ENCODE peak calls at places on chromosome 7, in five cellular contexts. Q is neural progenitor cell, V is A549, J is heart right ventricle, N is heart left ventricle. A is an unnamed sample. For H3K4me1, the result is how much of the 10 kb centered on the place peaks cover.

GRCh38 chr7:83849135-83849534 is 200.2 kb upstream of the SEMA3E start:
- DNase-seq in Q (no peak), J (no peak), V (no peak), N (no peak), A (no peak)

GRCh38 chr7:27295236-27295635 is 52.6 kb downstream of the EVX1 start:
- DNase-seq in N (no peak), J (no peak), V (no peak), Q (no peak), A (no peak)

GRCh38 chr7:139635521-139636240 is 112.2 kb downstream of the CLEC2L start:
- DNase-seq in N (no peak), J (no peak), Q (peak), V (no peak), A (no peak)

GRCh38 chr7:33423646-33424020 is 294.3 kb downstream of the BBS9 start:
- DNase-seq in J (no peak), V (peak), Q (peak), N (no peak), A (no peak)

GRCh38 chr7:82294258-82294855 is 149.2 kb downstream of the CACNA2D1 start:
- DNase-seq in J (no peak), N (no peak), Q (no peak), V (no peak), A (no peak)

GRCh38 chr7:130672146-130672545 is 3.6 kb upstream of the COPG2 start:
- DNase-seq in V (no peak), N (no peak), Q (no peak), J (no peak), A (no peak)

GRCh38 chr7:107661081-107661864 is 645 bp downstream of the SLC26A4 start:
- DNase-seq in Q (peak), J (peak), N (peak), V (no peak), A (peak)

GRCh38 chr7:81190997-81191747 is 272.3 kb upstream of the SEMA3C start:
- DNase-seq in N (peak), V (peak), Q (no peak), J (no peak), A (no peak)

GRCh38 chr7:116671681-116672595 is at the start of gene MET:
- DNase-seq in Q (peak), J (peak), V (peak), N (peak), A (peak)

GRCh38 chr7:158324397-158325360 is 262.9 kb downstream of the PTPRN2 start:
- DNase-seq in N (no peak), Q (no peak), J (no peak), V (no peak), A (no peak)

GRCh38 chr7:2967238-2967637 is 76.4 kb downstream of the CARD11 start:
- DNase-seq in N (no peak), J (no peak), Q (no peak), V (no peak), A (no peak)

DNA sequence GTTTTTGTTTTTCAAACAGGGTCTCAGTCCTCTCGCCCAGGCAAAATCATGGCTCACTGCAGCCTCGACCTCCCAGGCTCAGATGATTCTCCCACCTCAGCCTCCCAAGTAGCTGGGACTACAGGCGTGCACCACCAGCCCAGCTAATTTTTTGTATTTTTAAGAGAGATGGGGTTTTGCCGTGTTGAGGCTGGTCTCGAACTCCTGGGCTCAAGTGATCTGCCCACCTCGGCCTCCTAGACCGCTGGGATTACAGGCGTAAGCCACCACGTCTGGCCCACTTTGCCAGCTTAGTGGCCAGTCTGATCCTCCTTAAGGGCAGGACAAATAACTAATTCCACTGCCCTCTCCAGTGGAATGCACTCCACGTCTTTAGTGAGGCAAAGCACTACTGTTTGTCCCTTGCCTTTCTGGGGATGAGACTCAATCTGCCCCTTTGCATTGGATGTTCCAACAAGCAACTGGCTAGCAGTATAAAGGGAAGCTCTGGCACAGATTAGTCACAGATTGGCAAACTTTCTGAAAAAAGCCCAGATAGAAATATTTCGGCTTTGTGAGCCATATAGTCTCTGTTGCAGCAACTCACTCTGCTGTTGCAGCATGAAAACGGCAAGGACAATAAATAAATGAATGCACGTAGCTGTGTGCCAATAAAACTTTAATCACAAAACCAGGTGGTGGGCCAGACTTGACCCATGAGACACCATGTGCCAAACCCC is 143.8 kb upstream of the RHEB start:
- DNase-seq in Q (no peak), J (no peak), V (no peak), N (no peak), A (no peak)
- H3K4me1 ChIP-seq in Q (under half), J (under half), V (under half), N (under half), A (under half)

GRCh38 chr7:5296015-5296621 is 13.4 kb downstream of the SLC29A4 start:
- DNase-seq in V (no peak), J (no peak), N (no peak), Q (peak), A (no peak)
- H3K4me3 ChIP-seq in V (no peak), J (no peak), N (no peak), Q (peak), A (no peak)

DNA sequence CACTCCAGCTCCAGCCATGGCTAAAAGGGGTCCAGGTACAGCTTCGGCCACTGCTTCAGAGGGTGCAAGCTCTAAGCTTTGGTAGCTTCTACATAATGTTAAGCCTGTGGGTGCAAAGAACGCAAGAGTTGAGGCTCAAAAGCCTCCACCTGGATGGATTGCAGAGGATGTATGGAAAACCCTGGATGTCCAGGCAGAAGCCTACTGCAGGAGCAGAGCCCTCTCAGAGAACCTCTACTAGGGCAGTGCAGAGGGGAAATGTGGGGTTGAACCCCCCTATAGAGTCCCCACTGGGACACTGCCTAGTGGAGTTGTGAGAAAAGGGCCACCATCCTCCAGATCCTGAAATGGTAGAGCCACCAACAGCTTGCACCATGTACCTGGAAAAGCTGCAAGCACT is 10.7 kb upstream of the RNF32 start:
- DNase-seq in Q (no peak), J (no peak), V (no peak), N (no peak), A (no peak)
- H3K4me1 ChIP-seq in Q (under half), J (under half), V (under half), N (under half), A (under half)

GRCh38 chr7:5417106-5418071 is 6.2 kb downstream of the TNRC18 start:
- DNase-seq in J (no peak), N (no peak), V (no peak), Q (peak), A (no peak)
- H3K4me3 ChIP-seq in J (no peak), N (no peak), V (no peak), Q (peak), A (no peak)